ENCODE peak calls at places on chromosomes 4 and X, in ten cellular contexts. Q is Peyer's patch, H is uterus, N is heart left ventricle, M is HCT116, Z is spleen, O is K562, J is sigmoid colon, A is body of pancreas, D is A549. B is an unnamed sample.

GRCh38 chr4:176726803-176727202 is 65.9 kb downstream of the VEGFC start:
- DNase-seq in H (no peak), D (no peak), J (no peak), M (no peak), Q (no peak), O (no peak), Z (no peak), A (no peak), N (no peak), B (no peak)

GRCh38 chrX:11531226-11531625 is 134.5 kb downstream of the ARHGAP6 start:
- DNase-seq in D (no peak), Q (no peak), O (peak; percentile 15), H (no peak), A (no peak), M (no peak), J (no peak), N (no peak), Z (no peak), B (no peak)

GRCh38 chr4:23484689-23485088 is 405.2 kb downstream of the PPARGC1A start:
- DNase-seq in A (no peak), Q (no peak), O (no peak), H (no peak), N (no peak), J (no peak), M (no peak), D (no peak), Z (no peak), B (no peak)

GRCh38 chr4:168483786-168484185 is 3.5 kb upstream of the DDX60L start:
- DNase-seq in J (no peak), Z (no peak), O (no peak), N (no peak), D (no peak), H (no peak), Q (no peak), M (no peak), A (no peak), B (no peak)

GRCh38 chrX:139936259-139936658 is 3.4 kb upstream of the ATP11C start:
- DNase-seq in H (no peak), M (peak; percentile 6), A (no peak), Q (no peak), N (no peak), Z (no peak), O (no peak), D (peak; percentile 7), J (no peak), B (no peak)

GRCh38 chr4:122481766-122482405 is 25.4 kb upstream of the IL2 start:
- DNase-seq in N (no peak), J (no peak), M (no peak), Z (no peak), H (no peak), D (no peak), Q (no peak), O (no peak), A (no peak), B (no peak)

GRCh38 chr4:158630893-158631292 is 40.8 kb downstream of the C4orf46 start:
- DNase-seq in N (no peak), H (no peak), A (no peak), Q (no peak), Z (no peak), M (no peak), J (no peak), D (no peak), O (no peak), B (no peak)

GRCh38 chr4:52408471-52408870 is 250.6 kb downstream of the USP46 start:
- DNase-seq in D (no peak), H (no peak), N (no peak), Z (no peak), A (no peak), Q (no peak), O (no peak), J (no peak), M (no peak), B (no peak)

GRCh38 chrX:2691543-2692220 is 587 bp downstream of the CD99 start:
- DNase-seq in A (peak; percentile 46), H (peak; percentile 54), O (peak; percentile 47), Z (peak; percentile 82), D (peak; percentile 52), Q (peak; percentile 71), M (no peak), J (peak; percentile 76), N (peak; percentile 84), B (peak; percentile 87)

GRCh38 chrX:2690856-2691542 is at the start of gene CD99:
- DNase-seq in J (peak; percentile 95), Z (peak; percentile 97), H (peak; percentile 93), A (peak; percentile 94), O (peak; percentile 92), D (peak; percentile 83), Q (peak; percentile 98), M (no peak), N (peak; percentile 97), B (peak; percentile 95)

GRCh38 chrX:2692221-2693122 is 1.4 kb downstream of the CD99 start:
- DNase-seq in D (no peak), A (no peak), M (no peak), Z (peak; percentile 84), O (peak; percentile 55), Q (peak; percentile 59), H (peak; percentile 40), N (peak; percentile 69), J (no peak), B (peak; percentile 86)

GRCh38 chrX:2693123-2693438 is 2.0 kb downstream of the CD99 start:
- DNase-seq in Q (no peak), Z (peak; percentile 49), H (no peak), M (no peak), A (no peak), J (no peak), D (no peak), N (no peak), O (no peak), B (no peak)

GRCh38 chrX:2689773-2690666 is 1.1 kb upstream of the CD99 start:
- DNase-seq in Z (peak; percentile 84), J (no peak), O (no peak), N (no peak), M (no peak), H (no peak), D (no peak), Q (peak; percentile 89), A (peak; percentile 80), B (no peak)
- H3K27ac ChIP-seq in Z (no peak overlapping the region), J (peak overlapping the region; percentile 94), O (no peak overlapping the region), N (peak overlapping the region; percentile 94), M (no peak overlapping the region), H (peak overlapping the region; percentile 64), D (peak overlapping the region; percentile 94), Q (peak overlapping the region; percentile 86), A (peak overlapping the region; percentile 76), B (peak overlapping the region; percentile 95)

GRCh38 chr4:184534511-184535391 is 60.4 kb upstream of the IRF2 start:
- DNase-seq in H (no peak), Q (no peak), N (no peak), M (no peak), O (no peak), Z (no peak), A (no peak), D (no peak), J (no peak), B (no peak)

GRCh38 chr4:184538023-184538599 is 63.8 kb upstream of the IRF2 start:
- DNase-seq in N (peak; percentile 90), H (peak; percentile 92), A (peak; percentile 94), Z (peak; percentile 92), D (peak; percentile 66), Q (peak; percentile 74), J (peak; percentile 96), O (peak; percentile 80), M (peak; percentile 66), B (peak; percentile 92)

GRCh38 chr4:184536070-184536880 is 61.9 kb upstream of the IRF2 start:
- DNase-seq in M (no peak), N (no peak), J (no peak), A (no peak), Q (no peak), Z (no peak), O (no peak), D (no peak), H (no peak), B (no peak)

GRCh38 chr4:184536881-184537248 is 62.5 kb upstream of the IRF2 start:
- DNase-seq in H (no peak), O (peak; percentile 19), J (no peak), N (no peak), Z (no peak), M (no peak), D (no peak), Q (no peak), A (no peak), B (no peak)

DNA sequence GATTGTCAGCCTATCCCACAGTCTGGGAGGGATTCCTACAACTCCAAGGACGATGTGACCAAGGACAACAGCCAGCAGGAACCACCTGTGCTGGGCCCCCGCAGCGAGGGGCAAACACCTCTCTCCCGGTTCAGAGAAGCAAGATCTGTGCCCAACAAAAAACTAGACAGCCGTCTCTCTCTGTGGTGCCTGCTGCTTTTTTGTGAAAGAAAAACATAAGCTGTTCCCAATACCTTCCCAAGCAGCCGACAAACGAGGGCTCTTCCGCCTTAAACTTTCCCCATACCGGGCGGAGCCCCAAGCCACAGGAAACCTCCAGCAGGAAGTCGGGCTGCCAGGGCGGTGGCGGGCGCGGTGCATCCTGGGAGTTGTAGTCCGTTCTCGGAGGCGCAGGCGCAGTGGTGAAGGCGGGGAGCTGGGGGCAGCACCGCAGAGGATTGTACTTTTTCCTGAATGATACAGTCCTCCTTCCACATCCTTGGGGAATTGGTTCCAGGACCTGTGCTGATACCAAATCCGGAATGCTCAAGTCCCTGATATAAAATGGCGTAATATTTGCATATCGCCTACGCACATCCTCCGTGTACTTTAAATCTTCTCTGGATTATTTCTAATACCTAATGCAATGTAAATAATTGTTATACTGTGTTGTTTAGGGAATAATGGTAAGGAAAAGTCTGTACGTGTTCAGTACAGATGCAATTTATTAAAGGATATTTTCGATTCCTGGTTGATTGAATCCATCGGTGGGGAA is 63.1 kb upstream of the IRF2 start:
- DNase-seq in M (peak; percentile 73), O (peak; percentile 93), D (peak; percentile 66), N (peak; percentile 98), A (peak; percentile 97), Z (peak; percentile 97), J (peak; percentile 99), H (peak; percentile 97), Q (peak; percentile 98), B (peak; percentile 99)
- TF ChIP-seq POLR2A in M (peak; percentile 35), O (peak; percentile 89), D (peak; percentile 59), N (peak; percentile 33), A (peak; percentile 96), Z (peak; percentile 93), J (peak; percentile 92), H (peak; percentile 93), Q (peak; percentile 87), B (peak; percentile 60)

DNA sequence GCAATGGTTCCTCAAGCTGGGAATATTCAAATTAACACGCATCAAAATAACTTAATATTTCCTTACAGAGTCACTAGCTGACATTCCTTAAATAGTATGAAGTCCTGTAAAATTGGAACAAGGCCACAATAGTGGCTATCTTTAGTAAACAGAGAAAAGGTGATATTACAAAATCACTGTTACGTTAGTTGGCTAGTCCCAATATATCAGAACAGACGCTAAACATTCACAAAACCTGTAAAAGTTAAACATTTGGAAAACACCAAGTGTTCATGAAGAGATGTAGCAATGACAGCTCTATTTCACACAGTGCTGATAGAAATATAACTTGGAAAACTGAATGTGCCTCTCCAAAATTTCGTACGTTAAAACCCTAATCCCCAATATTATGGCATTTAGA is 61.0 kb upstream of the FAM47C start:
- DNase-seq in O (no peak), M (no peak), Z (no peak), J (no peak), N (no peak), A (no peak), Q (no peak), D (no peak), H (no peak), B (no peak)
- H3K27ac ChIP-seq in O (no peak overlapping the region), M (no peak overlapping the region), Z (no peak overlapping the region), J (no peak overlapping the region), N (no peak overlapping the region), A (no peak overlapping the region), Q (no peak overlapping the region), D (no peak overlapping the region), H (no peak overlapping the region), B (no peak overlapping the region)

GRCh38 chrX:146994163-146994562 is 179.6 kb upstream of the CXorf51A start:
- DNase-seq in H (no peak), D (no peak), Q (no peak), N (no peak), O (no peak), Z (no peak), J (no peak), M (no peak), A (no peak), B (no peak)
- TF ChIP-seq POLR2A in H (no peak), D (no peak), Q (no peak), N (no peak), O (no peak), Z (no peak), J (no peak), M (no peak), A (no peak), B (no peak)

B was measured in suprapubic skin.